ENCODE peak calls at places on chromosomes 6 and 20, in six cellular contexts. One of them, this sample, is unnamed.

GRCh38 chr20:64223526-64224067 is 32.0 kb upstream of the PCMTD2 start:
- DNase-seq in breast epithelium: no peak
- DNase-seq in spleen: no peak
- DNase-seq in adrenal gland: no peak
- DNase-seq in H54: no peak
- DNase-seq in endothelial cell of umbilical vein: peak
- DNase-seq in this sample: peak

GRCh38 chr20:25310921-25311728 is 63.2 kb downstream of the PYGB start:
- DNase-seq in breast epithelium: no peak
- DNase-seq in spleen: peak
- DNase-seq in adrenal gland: no peak
- DNase-seq in H54: peak
- DNase-seq in endothelial cell of umbilical vein: no peak
- DNase-seq in this sample: no peak

GRCh38 chr6:139568956-139569538 is 194.6 kb upstream of the CITED2 start:
- DNase-seq in breast epithelium: no peak
- DNase-seq in spleen: no peak
- DNase-seq in adrenal gland: no peak
- DNase-seq in H54: peak
- DNase-seq in endothelial cell of umbilical vein: peak
- DNase-seq in this sample: peak

GRCh38 chr6:115016593-115016992 is 673.8 kb upstream of the HS3ST5 start:
- DNase-seq in breast epithelium: no peak
- DNase-seq in spleen: no peak
- DNase-seq in adrenal gland: no peak
- DNase-seq in H54: no peak
- DNase-seq in endothelial cell of umbilical vein: no peak
- DNase-seq in this sample: no peak

GRCh38 chr6:50795574-50795973 is 23.1 kb upstream of the TFAP2B start:
- DNase-seq in breast epithelium: no peak
- DNase-seq in spleen: no peak
- DNase-seq in adrenal gland: no peak
- DNase-seq in H54: no peak
- DNase-seq in endothelial cell of umbilical vein: no peak
- DNase-seq in this sample: no peak

GRCh38 chr6:4794140-4794707 is 18.0 kb downstream of the CDYL start:
- DNase-seq in breast epithelium: no peak
- DNase-seq in spleen: no peak
- DNase-seq in adrenal gland: no peak
- DNase-seq in H54: no peak
- DNase-seq in endothelial cell of umbilical vein: no peak
- DNase-seq in this sample: peak

GRCh38 chr6:112618796-112619195 is 271.7 kb downstream of the RFPL4B start:
- DNase-seq in breast epithelium: no peak
- DNase-seq in spleen: no peak
- DNase-seq in adrenal gland: no peak
- DNase-seq in H54: no peak
- DNase-seq in endothelial cell of umbilical vein: peak
- DNase-seq in this sample: no peak

GRCh38 chr20:6709865-6710595 is 57.5 kb upstream of the BMP2 start:
- DNase-seq in breast epithelium: no peak
- DNase-seq in spleen: no peak
- DNase-seq in adrenal gland: no peak
- DNase-seq in H54: no peak
- DNase-seq in endothelial cell of umbilical vein: peak
- DNase-seq in this sample: no peak

GRCh38 chr20:43537921-43538854 is 20.6 kb upstream of the SGK2 start:
- DNase-seq in breast epithelium: no peak
- DNase-seq in spleen: no peak
- DNase-seq in adrenal gland: peak
- DNase-seq in H54: peak
- DNase-seq in endothelial cell of umbilical vein: peak
- DNase-seq in this sample: peak

GRCh38 chr6:37705239-37706051 is 7.8 kb upstream of the MDGA1 start:
- DNase-seq in breast epithelium: peak
- DNase-seq in spleen: peak
- DNase-seq in adrenal gland: peak
- DNase-seq in H54: no peak
- DNase-seq in endothelial cell of umbilical vein: peak
- DNase-seq in this sample: peak

GRCh38 chr20:22473293-22473692 is 111.1 kb downstream of the FOXA2 start:
- DNase-seq in breast epithelium: no peak
- DNase-seq in spleen: no peak
- DNase-seq in adrenal gland: no peak
- DNase-seq in H54: no peak
- DNase-seq in endothelial cell of umbilical vein: no peak
- DNase-seq in this sample: no peak

GRCh38 chr6:131909408-131910218 is 41.6 kb downstream of the CCN2 start:
- DNase-seq in breast epithelium: peak
- DNase-seq in spleen: no peak
- DNase-seq in adrenal gland: peak
- DNase-seq in H54: peak
- DNase-seq in endothelial cell of umbilical vein: peak
- DNase-seq in this sample: peak

GRCh38 chr6:55449219-55449618 is 122.0 kb downstream of the GFRAL start:
- DNase-seq in breast epithelium: no peak
- DNase-seq in spleen: no peak
- DNase-seq in adrenal gland: no peak
- DNase-seq in H54: no peak
- DNase-seq in endothelial cell of umbilical vein: peak
- DNase-seq in this sample: no peak

GRCh38 chr6:25337004-25337403 is 57.8 kb downstream of the CARMIL1 start:
- DNase-seq in breast epithelium: no peak
- DNase-seq in spleen: no peak
- DNase-seq in adrenal gland: no peak
- DNase-seq in H54: no peak
- DNase-seq in endothelial cell of umbilical vein: no peak
- DNase-seq in this sample: no peak

GRCh38 chr6:44473393-44473792 is 85.9 kb downstream of the CDC5L start:
- DNase-seq in breast epithelium: no peak
- DNase-seq in spleen: no peak
- DNase-seq in adrenal gland: no peak
- DNase-seq in H54: no peak
- DNase-seq in endothelial cell of umbilical vein: no peak
- DNase-seq in this sample: no peak

GRCh38 chr6:158131926-158132325 is 36.1 kb downstream of the SERAC1 start:
- DNase-seq in breast epithelium: no peak
- DNase-seq in spleen: no peak
- DNase-seq in adrenal gland: no peak
- DNase-seq in H54: no peak
- DNase-seq in endothelial cell of umbilical vein: peak
- DNase-seq in this sample: peak

GRCh38 chr20:58514321-58515239 is 619 bp downstream of the APCDD1L start:
- DNase-seq in breast epithelium: no peak
- DNase-seq in spleen: no peak
- DNase-seq in adrenal gland: no peak
- DNase-seq in H54: no peak
- DNase-seq in endothelial cell of umbilical vein: no peak
- DNase-seq in this sample: no peak

GRCh38 chr6:13159295-13159694 is 169.0 kb downstream of the TBC1D7 start:
- DNase-seq in breast epithelium: no peak
- DNase-seq in spleen: no peak
- DNase-seq in adrenal gland: no peak
- DNase-seq in H54: no peak
- DNase-seq in endothelial cell of umbilical vein: no peak
- DNase-seq in this sample: no peak

GRCh38 chr20:13342469-13343242 is 121.6 kb downstream of the ISM1 start:
- DNase-seq in breast epithelium: peak
- DNase-seq in spleen: no peak
- DNase-seq in adrenal gland: no peak
- DNase-seq in H54: no peak
- DNase-seq in endothelial cell of umbilical vein: no peak
- DNase-seq in this sample: no peak

GRCh38 chr20:62048821-62049291 is 16.8 kb downstream of the TAF4 start:
- DNase-seq in breast epithelium: no peak
- DNase-seq in spleen: peak
- DNase-seq in adrenal gland: no peak
- DNase-seq in H54: no peak
- DNase-seq in endothelial cell of umbilical vein: no peak
- DNase-seq in this sample: no peak

GRCh38 chr6:149079911-149080501 is 237.5 kb upstream of the TAB2 start:
- DNase-seq in breast epithelium: peak
- DNase-seq in spleen: no peak
- DNase-seq in adrenal gland: peak
- DNase-seq in H54: peak
- DNase-seq in endothelial cell of umbilical vein: no peak
- DNase-seq in this sample: no peak

GRCh38 chr6:159971341-159972178 is 2.7 kb downstream of the IGF2R start:
- DNase-seq in breast epithelium: no peak
- DNase-seq in spleen: no peak
- DNase-seq in adrenal gland: no peak
- DNase-seq in H54: no peak
- DNase-seq in endothelial cell of umbilical vein: no peak
- DNase-seq in this sample: no peak

GRCh38 chr6:159969204-159969912 is 476 bp downstream of the IGF2R start:
- DNase-seq in breast epithelium: no peak
- DNase-seq in spleen: peak
- DNase-seq in adrenal gland: no peak
- DNase-seq in H54: no peak
- DNase-seq in endothelial cell of umbilical vein: peak
- DNase-seq in this sample: peak

GRCh38 chr6:159970659-159971063 is 1.8 kb downstream of the IGF2R start:
- DNase-seq in breast epithelium: no peak
- DNase-seq in spleen: no peak
- DNase-seq in adrenal gland: no peak
- DNase-seq in H54: no peak
- DNase-seq in endothelial cell of umbilical vein: no peak
- DNase-seq in this sample: no peak

GRCh38 chr6:159968295-159969203 is at the start of gene IGF2R:
- DNase-seq in breast epithelium: peak
- DNase-seq in spleen: peak
- DNase-seq in adrenal gland: peak
- DNase-seq in H54: peak
- DNase-seq in endothelial cell of umbilical vein: peak
- DNase-seq in this sample: peak

DNA sequence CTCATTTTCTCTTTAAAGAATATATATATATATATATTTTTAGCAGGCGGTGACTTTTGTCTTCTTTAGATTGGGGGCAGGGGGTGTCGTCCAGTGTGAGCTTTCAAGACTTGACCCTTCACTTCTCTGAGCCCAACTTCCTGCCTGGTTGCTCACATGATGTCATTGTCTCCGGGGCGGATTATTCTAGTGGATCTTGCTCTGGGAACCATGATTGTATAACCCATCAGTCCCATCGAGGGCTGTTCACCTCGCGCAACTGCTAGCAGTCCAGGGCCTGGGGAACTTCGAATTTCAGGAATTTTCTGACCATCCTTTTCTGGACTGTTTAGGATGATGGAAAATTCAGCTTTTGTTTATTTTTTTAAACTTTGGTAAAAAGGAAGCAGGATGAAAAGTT is 1.0 kb downstream of the IGF2R start:
- DNase-seq in breast epithelium: peak
- DNase-seq in spleen: no peak
- DNase-seq in adrenal gland: peak
- DNase-seq in H54: peak
- DNase-seq in endothelial cell of umbilical vein: peak
- DNase-seq in this sample: peak
- TF ChIP-seq POLR2A in breast epithelium: no peak
- TF ChIP-seq POLR2A in spleen: no peak
- TF ChIP-seq POLR2A in adrenal gland: peak
- TF ChIP-seq POLR2A in H54: no peak
- TF ChIP-seq POLR2A in endothelial cell of umbilical vein: no peak
- TF ChIP-seq POLR2A in this sample: peak

DNA sequence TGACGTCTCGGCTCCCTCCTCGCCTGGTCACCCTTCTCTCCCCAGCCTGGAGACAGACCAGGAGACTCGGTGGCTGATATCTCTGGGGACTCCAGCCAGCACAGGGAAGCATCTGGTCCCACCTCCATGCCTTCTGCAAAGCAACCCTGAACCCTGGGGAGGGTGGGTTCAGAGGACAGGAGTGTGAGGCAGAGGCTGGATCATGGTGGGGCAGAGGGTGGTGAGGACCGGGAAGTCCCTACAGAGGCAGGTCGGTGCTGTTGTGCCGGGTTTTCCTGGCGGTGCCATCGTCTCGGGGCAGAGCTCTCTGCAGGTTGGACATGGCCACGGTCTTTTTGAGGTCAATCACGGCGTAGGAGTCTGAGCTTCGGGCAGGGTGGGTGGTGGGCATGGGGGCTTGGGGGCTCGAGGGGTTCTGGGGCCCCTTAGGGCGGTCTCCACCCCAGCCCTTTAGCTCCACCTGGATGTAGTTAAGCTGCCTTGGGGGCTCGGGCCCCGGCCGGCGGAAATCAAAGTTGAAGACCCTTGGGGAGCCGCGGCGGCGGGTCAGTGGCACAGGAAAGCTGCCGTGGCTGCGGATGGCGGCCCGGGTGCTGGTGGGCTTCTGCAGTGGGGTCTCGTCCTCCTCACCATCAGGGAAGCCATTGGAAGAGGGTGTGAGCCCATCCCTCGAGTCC is 9.2 kb downstream of the FRS3 start:
- DNase-seq in breast epithelium: no peak
- DNase-seq in spleen: no peak
- DNase-seq in adrenal gland: no peak
- DNase-seq in H54: no peak
- DNase-seq in endothelial cell of umbilical vein: no peak
- DNase-seq in this sample: no peak
- TF ChIP-seq POLR2A in breast epithelium: no peak
- TF ChIP-seq POLR2A in spleen: no peak
- TF ChIP-seq POLR2A in adrenal gland: no peak
- TF ChIP-seq POLR2A in H54: no peak
- TF ChIP-seq POLR2A in endothelial cell of umbilical vein: no peak
- TF ChIP-seq POLR2A in this sample: no peak

DNA sequence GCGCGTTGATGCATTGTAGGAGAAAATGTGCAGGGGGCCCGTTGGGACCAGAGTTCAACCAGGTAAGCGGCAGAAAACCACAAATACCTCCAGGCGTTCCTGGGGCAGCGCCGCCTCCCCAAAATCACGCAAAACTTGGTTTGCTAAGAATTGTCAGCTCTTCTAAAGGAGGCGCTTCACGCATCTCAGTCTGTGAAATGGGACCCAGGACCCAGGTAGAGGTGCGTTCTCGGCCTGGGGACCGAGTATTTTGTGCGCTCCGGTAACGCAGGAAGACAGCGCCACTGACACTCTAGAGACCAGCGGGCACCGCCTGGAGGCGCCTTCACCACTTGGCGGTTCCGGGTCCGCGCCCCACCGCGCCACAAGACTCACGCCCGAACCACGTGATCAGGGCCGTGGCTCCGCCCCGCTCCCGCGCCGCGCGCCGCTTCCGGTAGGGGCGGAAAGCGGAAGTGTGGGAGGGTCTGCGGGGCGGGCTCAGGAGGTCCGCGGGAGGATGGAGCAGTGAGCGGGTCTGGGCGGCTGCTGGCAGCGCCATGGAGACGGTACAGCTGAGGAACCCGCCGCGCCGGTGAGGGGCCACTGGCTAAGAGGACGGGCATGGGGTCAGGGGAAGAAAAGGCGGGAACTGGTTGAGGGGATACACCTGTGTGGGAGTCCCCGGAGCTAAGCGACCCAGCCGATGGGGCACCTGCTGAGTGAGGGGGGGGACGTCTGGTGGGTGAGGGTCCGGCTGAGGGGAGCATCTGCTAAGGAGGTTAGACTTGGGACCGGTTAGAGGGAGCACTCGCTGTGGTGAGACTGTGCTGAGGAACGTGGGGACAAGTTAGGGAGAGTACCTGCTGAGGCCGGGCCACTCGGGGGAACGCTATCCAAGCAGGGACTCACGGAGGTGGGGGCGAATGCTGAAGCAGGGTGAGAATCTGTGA is at the start of gene STK4:
- DNase-seq in breast epithelium: peak
- DNase-seq in spleen: peak
- DNase-seq in adrenal gland: peak
- DNase-seq in H54: peak
- DNase-seq in endothelial cell of umbilical vein: peak
- DNase-seq in this sample: peak
- TF ChIP-seq POLR2A in breast epithelium: peak
- TF ChIP-seq POLR2A in spleen: peak
- TF ChIP-seq POLR2A in adrenal gland: peak
- TF ChIP-seq POLR2A in H54: peak
- TF ChIP-seq POLR2A in endothelial cell of umbilical vein: peak
- TF ChIP-seq POLR2A in this sample: peak

GRCh38 chr20:37303637-37304036 is 14.2 kb downstream of the MANBAL start:
- DNase-seq in breast epithelium: no peak
- DNase-seq in spleen: no peak
- DNase-seq in adrenal gland: no peak
- DNase-seq in H54: no peak
- DNase-seq in endothelial cell of umbilical vein: no peak
- DNase-seq in this sample: no peak
- TF ChIP-seq POLR2A in breast epithelium: no peak
- TF ChIP-seq POLR2A in spleen: no peak
- TF ChIP-seq POLR2A in adrenal gland: no peak
- TF ChIP-seq POLR2A in H54: no peak
- TF ChIP-seq POLR2A in endothelial cell of umbilical vein: no peak
- TF ChIP-seq POLR2A in this sample: no peak